ENCODE peak calls at places on chromosomes 5 and 9, in ten cellular contexts. U is heart left ventricle; A is thyroid gland; N is endodermal cell; X is astrocyte; C is effector memory CD4-positive, alpha-beta T cell; D is pancreas; J is psoas muscle; O is cardiac muscle cell; B is Peyer's patch. H is an unnamed sample. For H3K4me1 and H3K27me3, the result is how much of the 10 kb centered on the place peaks cover.

GRCh38 chr9:79681576-79681975 is 109.8 kb downstream of the TLE4 start:
- DNase-seq in U (no peak), A (no peak), N (no peak), X (no peak), C (no peak), D (no peak), J (no peak), O (no peak), B (no peak), H (no peak)

GRCh38 chr9:131019387-131020239 is 10.6 kb downstream of the LAMC3 start:
- DNase-seq in U (no peak), A (peak), N (no peak), X (no peak), C (no peak), D (no peak), J (no peak), O (no peak), B (no peak), H (no peak)

GRCh38 chr5:172437445-172438303 is 16.7 kb downstream of the SH3PXD2B start:
- DNase-seq in U (peak), A (peak), N (no peak), X (peak), C (no peak), D (peak), J (peak), O (peak), B (peak), H (peak)

GRCh38 chr5:1006656-1007071 is 1.9 kb upstream of the NKD2 start:
- DNase-seq in U (peak), A (no peak), N (peak), X (no peak), C (no peak), D (peak), J (no peak), O (no peak), B (peak), H (peak)

GRCh38 chr9:101398930-101399640 is 434 bp downstream of the ZNF189 start:
- DNase-seq in U (no peak), A (peak), N (no peak), X (no peak), C (no peak), D (peak), J (peak), O (no peak), B (no peak), H (no peak)

GRCh38 chr9:132698989-132699388 is 28.7 kb downstream of the GTF3C4 start:
- DNase-seq in U (no peak), A (no peak), N (no peak), X (no peak), C (no peak), D (peak), J (no peak), O (peak), B (no peak), H (no peak)

GRCh38 chr9:89247431-89248370 is 63.3 kb upstream of the CKS2 start:
- DNase-seq in U (no peak), A (peak), N (peak), X (peak), C (no peak), D (no peak), J (no peak), O (peak), B (no peak), H (no peak)

GRCh38 chr5:64603676-64604075 is 86.6 kb upstream of the SHISAL2B start:
- DNase-seq in U (no peak), A (no peak), N (no peak), X (no peak), C (no peak), D (no peak), J (no peak), O (no peak), B (no peak), H (no peak)

GRCh38 chr5:6448622-6449464 is at the start of gene UBE2QL1:
- DNase-seq in U (no peak), A (peak), N (peak), X (no peak), C (no peak), D (peak), J (no peak), O (no peak), B (no peak), H (no peak)

GRCh38 chr5:6187501-6187900 is 190.8 kb downstream of the MED10 start:
- DNase-seq in U (no peak), A (no peak), N (no peak), X (no peak), C (no peak), D (no peak), J (no peak), O (no peak), B (no peak), H (no peak)

GRCh38 chr5:32410630-32411029 is 33.9 kb downstream of the ZFR start:
- DNase-seq in U (no peak), A (no peak), N (no peak), X (peak), C (no peak), D (no peak), J (no peak), O (peak), B (no peak), H (no peak)

GRCh38 chr5:108924457-108924961 is 176.8 kb downstream of the FER start:
- DNase-seq in U (no peak), A (no peak), N (no peak), X (no peak), C (no peak), D (no peak), J (no peak), O (no peak), B (no peak), H (no peak)

GRCh38 chr9:69324549-69325401 is at the start of gene ENTREP1:
- DNase-seq in U (peak), A (peak), N (peak), X (peak), C (no peak), D (peak), J (peak), O (peak), B (peak), H (peak)

GRCh38 chr5:140358738-140359310 is 1.2 kb upstream of the SLC4A9 start:
- DNase-seq in U (no peak), A (no peak), N (peak), X (peak), C (no peak), D (no peak), J (no peak), O (peak), B (no peak), H (no peak)

GRCh38 chr5:157714036-157714435 is 17.2 kb upstream of the THG1L start:
- DNase-seq in U (no peak), A (no peak), N (no peak), X (peak), C (no peak), D (no peak), J (no peak), O (no peak), B (no peak), H (no peak)

GRCh38 chr9:90970603-90971002 is 169.0 kb downstream of the SYK start:
- DNase-seq in U (no peak), A (no peak), N (no peak), X (peak), C (no peak), D (no peak), J (no peak), O (no peak), B (no peak), H (no peak)

GRCh38 chr5:150307617-150308426 is 5.1 kb upstream of the ARSI start:
- DNase-seq in U (no peak), A (no peak), N (no peak), X (no peak), C (no peak), D (no peak), J (no peak), O (no peak), B (no peak), H (no peak)

GRCh38 chr5:84597904-84598303 is 213.2 kb upstream of the EDIL3 start:
- DNase-seq in U (no peak), A (no peak), N (peak), X (no peak), C (no peak), D (no peak), J (no peak), O (no peak), B (no peak), H (no peak)

GRCh38 chr5:74013222-74013621 is 387.2 kb downstream of the ARHGEF28 start:
- DNase-seq in U (no peak), A (no peak), N (no peak), X (no peak), C (no peak), D (no peak), J (no peak), O (no peak), B (no peak), H (no peak)

GRCh38 chr5:98458004-98458403 is 315.5 kb upstream of the RGMB start:
- DNase-seq in U (no peak), A (no peak), N (no peak), X (peak), C (no peak), D (no peak), J (no peak), O (peak), B (no peak), H (no peak)

GRCh38 chr5:14900661-14901461 is 29.3 kb upstream of the ANKH start:
- DNase-seq in U (peak), A (no peak), N (no peak), X (peak), C (no peak), D (peak), J (peak), O (peak), B (no peak), H (peak)

GRCh38 chr5:127216906-127217675 is 73.5 kb upstream of the MEGF10 start:
- DNase-seq in U (no peak), A (peak), N (peak), X (no peak), C (no peak), D (no peak), J (no peak), O (peak), B (no peak), H (no peak)

GRCh38 chr9:137520614-137521404 is 29.4 kb downstream of the PNPLA7 start:
- DNase-seq in U (no peak), A (no peak), N (no peak), X (no peak), C (no peak), D (peak), J (no peak), O (no peak), B (no peak), H (no peak)

DNA sequence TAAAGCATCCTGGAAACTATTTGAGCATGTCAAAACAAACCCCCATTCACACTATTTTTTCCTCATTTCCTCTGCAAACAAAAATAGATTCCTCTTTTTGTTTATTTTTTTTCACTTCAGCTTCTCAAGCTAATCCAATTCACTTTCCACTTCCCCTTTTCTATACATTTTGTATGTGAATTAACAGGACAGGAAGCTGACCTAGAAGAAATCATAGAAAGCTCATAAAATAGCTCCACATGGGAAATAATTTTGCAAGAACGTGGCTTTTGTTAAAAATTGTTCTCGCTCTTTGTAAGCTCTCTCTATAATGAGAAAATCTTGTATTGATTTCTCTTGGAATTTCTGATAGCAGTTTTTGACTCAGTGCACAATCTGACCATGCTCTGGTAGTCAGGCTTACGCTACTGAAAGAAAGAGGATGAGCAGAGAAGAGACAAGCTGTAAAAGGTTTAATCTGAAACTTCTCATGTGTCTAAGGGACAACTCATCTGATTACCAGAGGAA is 215.8 kb downstream of the ADAMTS12 start:
- DNase-seq in U (no peak), A (no peak), N (no peak), X (no peak), C (no peak), D (no peak), J (no peak), O (no peak), B (no peak), H (no peak)
- H3K4me1 ChIP-seq in U (under half), A (under half), N (under half), X (under half), C (under half), D (under half), J (under half), O (under half), B (under half), H (under half)

DNA sequence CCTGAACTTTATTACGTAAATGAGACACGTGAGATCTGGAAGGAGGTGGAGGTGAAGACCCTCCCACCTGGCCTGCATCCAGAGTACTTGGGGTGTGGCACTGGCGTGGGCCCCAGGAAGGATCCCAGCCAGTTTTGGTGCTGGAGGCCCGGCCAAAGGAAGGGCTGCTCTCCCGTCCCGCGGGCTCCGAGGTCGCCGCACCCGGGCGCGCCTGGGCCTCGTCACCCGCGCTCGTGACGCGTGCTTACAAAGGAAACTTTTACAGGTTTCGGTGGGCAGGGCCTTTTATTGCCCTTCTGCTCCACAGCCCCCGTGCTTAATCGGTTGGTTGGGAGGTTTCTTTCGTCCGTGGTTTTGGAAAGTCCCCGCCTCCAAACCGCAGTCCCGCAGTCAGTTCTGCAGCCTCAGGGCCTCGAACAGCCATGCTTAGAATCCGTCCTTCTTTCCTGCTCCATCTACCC is 29.2 kb downstream of the CDKN2A start:
- DNase-seq in U (no peak), A (no peak), N (peak), X (peak), C (peak), D (peak), J (no peak), O (peak), B (peak), H (no peak)
- H3K27me3 ChIP-seq in U (half or more), A (under half), N (half or more), X (under half), C (half or more), D (under half), J (under half), O (half or more), B (under half), H (half or more)

GRCh38 chr5:131607903-131608540 is 27.0 kb downstream of the RAPGEF6 start:
- DNase-seq in U (no peak), A (no peak), N (no peak), X (peak), C (no peak), D (no peak), J (no peak), O (peak), B (no peak), H (no peak)
- H3K4me1 ChIP-seq in U (under half), A (under half), N (under half), X (under half), C (under half), D (under half), J (under half), O (under half), B (under half), H (under half)

GRCh38 chr5:135034186-135034962 is at the start of gene PITX1:
- DNase-seq in U (no peak), A (peak), N (peak), X (no peak), C (no peak), D (peak), J (peak), O (no peak), B (peak), H (no peak)
- H3K27me3 ChIP-seq in U (half or more), A (half or more), N (half or more), X (half or more), C (half or more), D (under half), J (under half), O (half or more), B (half or more), H (half or more)